ENCODE peak calls at places on chromosomes 3 and 15, in eight cellular contexts. Z is germinal center; I is stimulated activated CD8-positive, alpha-beta memory T cell treated with anti-CD3 and anti-CD28 coated beads, Interleukin-15, amount 100 ng/mL, for 1 hour; D is pons; O is COR-L47; G is fibroblast of lung; S is AG20443; P is stimulated activated CD4-positive, alpha-beta T cell treated with anti-CD3 and anti-CD28 coated beads, Interleukin-12 subunit alpha, Interleukin-12 subunit beta, amount 100 ng/mL, for 4 hours. W is an unnamed sample.

GRCh38 chr3:177157492-177157891 is 39.8 kb downstream of the TBL1XR1 start:
- DNase-seq in I (no peak), P (no peak), S (no peak), O (no peak), Z (no peak), D (no peak), G (no peak), W (no peak)

GRCh38 chr3:126125341-126125740 is 41.4 kb upstream of the SLC41A3 start:
- DNase-seq in I (no peak), G (no peak), P (no peak), Z (no peak), S (no peak), O (no peak), D (no peak), W (no peak)

GRCh38 chr3:146275476-146275875 is 24.6 kb upstream of the PLSCR4 start:
- DNase-seq in O (no peak), I (no peak), D (no peak), Z (no peak), S (no peak), P (no peak), G (no peak), W (no peak)

GRCh38 chr3:23743141-23743784 is 62.5 kb upstream of the UBE2E1 start:
- DNase-seq in G (no peak), I (no peak), P (no peak), S (no peak), O (peak), Z (no peak), D (no peak), W (no peak)

GRCh38 chr15:83658406-83658805 is 4.5 kb downstream of the ADAMTSL3 start:
- DNase-seq in I (no peak), D (no peak), O (no peak), Z (no peak), S (no peak), G (no peak), P (no peak), W (no peak)

GRCh38 chr15:39657714-39658113 is 76.8 kb downstream of the THBS1 start:
- DNase-seq in Z (no peak), I (no peak), S (peak), O (no peak), D (no peak), G (peak), P (no peak), W (no peak)

GRCh38 chr15:91954211-91954804 is 100.8 kb downstream of the SLCO3A1 start:
- DNase-seq in G (no peak), S (no peak), O (peak), P (no peak), Z (peak), I (no peak), D (no peak), W (no peak)

GRCh38 chr3:24522155-24522579 is 27.5 kb upstream of the THRB start:
- DNase-seq in D (no peak), G (no peak), S (no peak), I (no peak), P (no peak), Z (no peak), O (no peak), W (no peak)

GRCh38 chr15:75542386-75542797 is 36.7 kb downstream of the PTPN9 start:
- DNase-seq in O (no peak), I (no peak), P (no peak), G (no peak), D (no peak), Z (no peak), S (no peak), W (no peak)

GRCh38 chr15:34853001-34853758 is 57.8 kb upstream of the ACTC1 start:
- DNase-seq in G (peak), D (peak), P (no peak), S (no peak), I (no peak), O (peak), Z (no peak), W (no peak)

GRCh38 chr3:149352556-149352955 is 19.1 kb upstream of the TM4SF18 start:
- DNase-seq in G (peak), P (peak), I (no peak), D (peak), O (peak), Z (peak), S (peak), W (peak)